ENCODE peak calls at places on chromosome 11, in six cellular contexts. I is suprapubic skin, M is lower leg skin, L is body of pancreas, Z is breast epithelium, J is GM12891. X is an unnamed sample.

GRCh38 chr11:85960678-85961077 is 105.5 kb downstream of the CCDC83 start:
- DNase-seq in L (no peak), M (no peak), Z (no peak), I (no peak), J (no peak), X (no peak)

GRCh38 chr11:100830978-100831732 is 144.1 kb downstream of the ARHGAP42 start:
- DNase-seq in L (no peak), J (no peak), M (no peak), Z (no peak), I (no peak), X (no peak)

GRCh38 chr11:73270855-73271477 is 1.2 kb upstream of the P2RY6 start:
- DNase-seq in M (peak), Z (no peak), I (peak), J (no peak), L (no peak), X (peak)

GRCh38 chr11:45079943-45080719 is 66.3 kb upstream of the PRDM11 start:
- DNase-seq in L (no peak), I (no peak), J (peak), M (no peak), Z (no peak), X (peak)

GRCh38 chr11:132115454-132115853 is 745.0 kb downstream of the NTM start:
- DNase-seq in M (no peak), J (no peak), I (no peak), L (no peak), Z (no peak), X (no peak)

GRCh38 chr11:69644071-69644961 is 3.4 kb downstream of the CCND1 start:
- DNase-seq in Z (peak), I (peak), M (no peak), L (peak), J (no peak), X (peak)

GRCh38 chr11:85889676-85890579 is 34.7 kb downstream of the CCDC83 start:
- DNase-seq in Z (no peak), J (no peak), M (no peak), I (no peak), L (no peak), X (no peak)

GRCh38 chr11:13944016-13944415 is 18.5 kb upstream of the SPON1 start:
- DNase-seq in J (no peak), I (no peak), L (no peak), Z (no peak), M (no peak), X (no peak)

GRCh38 chr11:33257160-33257896 is at the start of gene HIPK3:
- DNase-seq in I (peak), M (peak), Z (peak), L (peak), J (peak), X (peak)

GRCh38 chr11:102539567-102539966 is 9.0 kb upstream of the MMP7 start:
- DNase-seq in M (no peak), I (no peak), L (no peak), J (no peak), Z (no peak), X (no peak)

GRCh38 chr11:79342686-79343085 is 98.1 kb downstream of the TENM4 start:
- DNase-seq in L (no peak), Z (no peak), I (no peak), M (no peak), J (no peak), X (no peak)

GRCh38 chr11:117706322-117706814 is 90.6 kb downstream of the DSCAML1 start:
- DNase-seq in Z (no peak), I (no peak), M (no peak), L (no peak), J (no peak), X (no peak)

GRCh38 chr11:82718841-82719240 is 14.8 kb downstream of the FAM181B start:
- DNase-seq in M (no peak), Z (no peak), J (no peak), L (no peak), I (no peak), X (no peak)

GRCh38 chr11:35235944-35236666 is 97.1 kb downstream of the CD44 start:
- DNase-seq in L (peak), M (no peak), J (no peak), Z (peak), I (no peak), X (no peak)

GRCh38 chr11:111604392-111605009 is 2.3 kb downstream of the SIK2 start:
- DNase-seq in M (no peak), Z (no peak), J (no peak), L (no peak), I (no peak), X (no peak)

GRCh38 chr11:34928268-34928959 is 12.0 kb downstream of the PDHX start:
- DNase-seq in I (no peak), M (no peak), L (no peak), Z (no peak), J (no peak), X (no peak)

GRCh38 chr11:8023831-8024555 is 36.9 kb downstream of the EIF3F start:
- DNase-seq in I (peak), L (no peak), M (peak), Z (no peak), J (no peak), X (no peak)

GRCh38 chr11:97280347-97280746 is 890.5 kb downstream of the JRKL start:
- DNase-seq in I (no peak), L (no peak), Z (no peak), M (no peak), J (no peak), X (no peak)

GRCh38 chr11:17827006-17827405 is 92.4 kb downstream of the KCNC1 start:
- DNase-seq in J (no peak), I (no peak), Z (no peak), L (no peak), M (no peak), X (no peak)

GRCh38 chr11:106959800-106960199 is 58.5 kb downstream of the GUCY1A2 start:
- DNase-seq in I (no peak), M (no peak), J (no peak), Z (no peak), L (no peak), X (no peak)

GRCh38 chr11:61198391-61198790 is 4.9 kb upstream of the PGA3 start:
- DNase-seq in J (no peak), I (no peak), M (no peak), L (no peak), Z (no peak), X (no peak)

GRCh38 chr11:2921261-2921660 is 8.0 kb downstream of the PHLDA2 start:
- DNase-seq in L (no peak), Z (no peak), I (no peak), M (no peak), J (no peak), X (no peak)

GRCh38 chr11:126751242-126751641 is 249.3 kb downstream of the KIRREL3 start:
- DNase-seq in I (no peak), J (no peak), M (no peak), L (no peak), Z (no peak), X (no peak)

GRCh38 chr11:120357620-120358019 is 21.4 kb downstream of the ARHGEF12 start:
- DNase-seq in M (no peak), L (no peak), Z (no peak), I (no peak), J (no peak), X (no peak)

GRCh38 chr11:62444271-62444833 is 25.5 kb downstream of the SCGB1A1 start:
- DNase-seq in Z (no peak), M (peak), J (no peak), I (peak), L (no peak), X (no peak)
- TF ChIP-seq POLR2A in Z (no peak), M (no peak), J (no peak), I (peak), L (no peak), X (no peak)

GRCh38 chr11:129348813-129349212 is 26.8 kb upstream of the BARX2 start:
- DNase-seq in J (no peak), Z (no peak), I (no peak), L (no peak), M (no peak), X (no peak)

GRCh38 chr11:129352627-129353026 is 23.0 kb upstream of the BARX2 start:
- DNase-seq in Z (no peak), J (no peak), L (no peak), M (no peak), I (no peak), X (no peak)

GRCh38 chr11:129359748-129360147 is 15.9 kb upstream of the BARX2 start:
- DNase-seq in L (no peak), Z (no peak), I (no peak), M (no peak), J (no peak), X (no peak)

GRCh38 chr11:129354688-129355087 is 21.0 kb upstream of the BARX2 start:
- DNase-seq in L (no peak), M (no peak), Z (no peak), J (no peak), I (no peak), X (no peak)
- TF ChIP-seq POLR2A in L (no peak), M (no peak), Z (no peak), J (no peak), I (no peak), X (no peak)

GRCh38 chr11:124114942-124115781 is at the start of gene VWA5A:
- DNase-seq in I (peak), Z (peak), M (peak), J (peak), L (peak), X (peak)
- TF ChIP-seq POLR2A in I (no peak), Z (peak), M (no peak), J (peak), L (peak), X (peak)

DNA sequence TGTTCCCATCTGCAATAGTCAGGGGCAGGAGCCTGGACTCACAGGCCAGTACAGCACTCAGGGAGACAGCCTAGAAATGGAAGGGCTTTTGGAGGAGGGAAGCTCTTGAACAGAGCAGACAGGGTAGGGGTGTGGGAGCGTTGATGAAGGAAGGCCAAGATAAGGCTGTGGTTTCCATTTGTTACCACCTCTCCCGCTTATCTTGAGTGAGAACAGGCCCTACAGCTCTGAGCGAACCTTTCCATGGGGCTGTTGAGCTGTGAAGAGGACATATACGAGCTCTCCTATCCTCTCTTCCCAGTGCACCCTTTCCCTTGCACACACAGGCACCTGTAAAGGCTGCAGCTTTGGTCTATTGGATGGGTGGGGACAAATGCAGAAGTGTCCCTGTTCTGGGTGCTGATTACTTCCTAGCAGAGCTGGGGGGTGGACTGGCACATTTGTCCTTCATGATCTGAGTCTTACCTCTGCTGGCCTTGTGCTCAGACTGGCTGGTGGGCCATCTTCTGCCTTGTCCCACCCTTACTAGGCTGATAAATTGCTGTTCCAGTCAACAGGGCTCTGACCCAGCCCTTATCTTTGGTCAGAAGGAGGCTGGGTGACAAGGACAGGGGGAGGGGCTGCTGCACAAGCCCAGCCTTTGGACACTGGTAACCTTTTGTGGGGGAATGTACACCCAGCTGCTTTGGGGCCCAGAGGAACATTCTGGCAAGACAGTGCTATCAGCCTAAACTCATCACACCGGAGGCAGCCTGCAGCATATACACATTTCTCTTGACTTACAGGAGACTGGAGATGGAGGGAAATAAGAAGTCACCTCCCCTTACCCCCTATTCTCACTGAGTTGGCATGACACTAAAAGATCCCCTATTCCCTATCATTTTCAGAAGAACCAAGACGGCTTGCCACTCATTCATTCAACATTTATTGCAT is 80.1 kb upstream of the NNMT start:
- DNase-seq in J (no peak), I (no peak), Z (no peak), M (no peak), L (no peak), X (no peak)
- TF ChIP-seq POLR2A in J (no peak), I (no peak), Z (no peak), M (no peak), L (no peak), X (no peak)

GRCh38 chr11:115504279-115505158 is at the start of gene CADM1:
- DNase-seq in Z (peak), L (peak), J (peak), I (peak), M (peak), X (peak)
- TF ChIP-seq POLR2A in Z (peak), L (peak), J (peak), I (no peak), M (no peak), X (peak)

GRCh38 chr11:57391546-57391945 is 1.1 kb upstream of the PRG2 start:
- DNase-seq in I (no peak), Z (no peak), J (no peak), L (no peak), M (no peak), X (no peak)
- TF ChIP-seq POLR2A in I (no peak), Z (no peak), J (no peak), L (no peak), M (no peak), X (no peak)

X was measured in right lobe of liver.